ENCODE peak calls at places on chromosome 14, in nine cellular contexts. M is hepatic stellate cell, I is thyroid gland, D is iris pigment epithelial cell, R is DMS53, F is GM12865, H is Right ventricle myocardium inferior, N is upper lobe of right lung, V is activated T-cell treated with anti-CD3 and anti-CD28 coated beads for 4 hours. W is an unnamed sample.

GRCh38 chr14:66070542-66071319 is 415.4 kb upstream of the CCDC196 start:
- DNase-seq in M (peak), I (peak), D (no peak), R (peak), F (peak), H (no peak), N (no peak), V (peak), W (peak)

GRCh38 chr14:67420102-67420739 is 8.3 kb upstream of the PLEK2 start:
- DNase-seq in M (no peak), I (no peak), D (no peak), R (peak), F (peak), H (no peak), N (no peak), V (no peak), W (no peak)

GRCh38 chr14:93120952-93121834 is 5.5 kb upstream of the ITPK1 start:
- DNase-seq in M (no peak), I (no peak), D (no peak), R (no peak), F (no peak), H (no peak), N (no peak), V (no peak), W (no peak)

GRCh38 chr14:51147183-51147582 is 52.3 kb upstream of the TRIM9 start:
- DNase-seq in M (no peak), I (no peak), D (peak), R (no peak), F (no peak), H (no peak), N (no peak), V (no peak), W (peak)

GRCh38 chr14:105844810-105845724 is 318.7 kb downstream of the TMEM121 start:
- DNase-seq in M (no peak), I (no peak), D (no peak), R (no peak), F (no peak), H (no peak), N (peak), V (no peak), W (no peak)

GRCh38 chr14:85483652-85484051 is 46.3 kb upstream of the FLRT2 start:
- DNase-seq in M (no peak), I (no peak), D (no peak), R (no peak), F (no peak), H (no peak), N (no peak), V (no peak), W (no peak)

GRCh38 chr14:36580856-36581831 is 1.3 kb downstream of the NKX2-8 start:
- DNase-seq in M (peak), I (peak), D (peak), R (peak), F (peak), H (no peak), N (peak), V (no peak), W (peak)

GRCh38 chr14:102344485-102344884 is 18.2 kb downstream of the CINP start:
- DNase-seq in M (no peak), I (no peak), D (no peak), R (no peak), F (no peak), H (no peak), N (no peak), V (no peak), W (no peak)

GRCh38 chr14:60722836-60723217 is 1.3 kb downstream of the SIX4 start:
- DNase-seq in M (peak), I (peak), D (peak), R (no peak), F (no peak), H (no peak), N (peak), V (no peak), W (peak)

GRCh38 chr14:67729072-67729561 is 27.4 kb downstream of the RDH12 start:
- DNase-seq in M (no peak), I (peak), D (no peak), R (no peak), F (no peak), H (no peak), N (peak), V (no peak), W (no peak)

GRCh38 chr14:49926803-49927202 is 33.9 kb downstream of the ARF6 start:
- DNase-seq in M (no peak), I (no peak), D (no peak), R (peak), F (no peak), H (no peak), N (no peak), V (no peak), W (no peak)

GRCh38 chr14:100588671-100589070 is 1.5 kb upstream of the BEGAIN start:
- DNase-seq in M (no peak), I (no peak), D (no peak), R (no peak), F (no peak), H (peak), N (peak), V (no peak), W (no peak)

GRCh38 chr14:24188251-24189058 is at the start of gene IPO4:
- DNase-seq in M (peak), I (peak), D (peak), R (peak), F (peak), H (peak), N (peak), V (peak), W (peak)

GRCh38 chr14:59107819-59108218 is 80.6 kb upstream of the DAAM1 start:
- DNase-seq in M (no peak), I (no peak), D (no peak), R (no peak), F (peak), H (no peak), N (no peak), V (no peak), W (no peak)

W was measured in adipocyte.